ENCODE peak calls at places on chromosome 7, in four cellular contexts. C is HL-60, Q is GM12878, J is K562. H is an unnamed sample.

GRCh38 chr7:40996330-40996729 is 706.6 kb downstream of the INHBA start:
- DNase-seq in C (no peak), Q (no peak), J (no peak), H (no peak)

GRCh38 chr7:36871863-36872262 is 147.6 kb upstream of the AOAH start:
- DNase-seq in C (no peak), Q (no peak), J (peak), H (no peak)

GRCh38 chr7:18408868-18409267 is 86.7 kb upstream of the HDAC9 start:
- DNase-seq in C (no peak), Q (no peak), J (no peak), H (no peak)

GRCh38 chr7:20408467-20408826 is 77.7 kb downstream of the ITGB8 start:
- DNase-seq in C (peak), Q (no peak), J (no peak), H (no peak)

GRCh38 chr7:146331369-146331768 is 214.8 kb downstream of the CNTNAP2 start:
- DNase-seq in C (no peak), Q (no peak), J (no peak), H (no peak)

GRCh38 chr7:156438011-156438410 is 202.6 kb upstream of the RNF32 start:
- DNase-seq in C (no peak), Q (no peak), J (no peak), H (no peak)

GRCh38 chr7:106283831-106284515 is 810 bp downstream of the NAMPT start:
- DNase-seq in C (peak), Q (no peak), J (peak), H (no peak)

GRCh38 chr7:921071-921461 is 33.4 kb downstream of the ADAP1 start:
- DNase-seq in C (no peak), Q (no peak), J (no peak), H (no peak)

GRCh38 chr7:71482284-71482683 is 350.3 kb downstream of the GALNT17 start:
- DNase-seq in C (no peak), Q (no peak), J (no peak), H (no peak)

GRCh38 chr7:2437537-2438148 is 34.2 kb downstream of the CHST12 start:
- DNase-seq in C (no peak), Q (no peak), J (no peak), H (no peak)
- TF ChIP-seq SPI1 in C (no peak), Q (no peak), J (no peak), H (no peak)

DNA sequence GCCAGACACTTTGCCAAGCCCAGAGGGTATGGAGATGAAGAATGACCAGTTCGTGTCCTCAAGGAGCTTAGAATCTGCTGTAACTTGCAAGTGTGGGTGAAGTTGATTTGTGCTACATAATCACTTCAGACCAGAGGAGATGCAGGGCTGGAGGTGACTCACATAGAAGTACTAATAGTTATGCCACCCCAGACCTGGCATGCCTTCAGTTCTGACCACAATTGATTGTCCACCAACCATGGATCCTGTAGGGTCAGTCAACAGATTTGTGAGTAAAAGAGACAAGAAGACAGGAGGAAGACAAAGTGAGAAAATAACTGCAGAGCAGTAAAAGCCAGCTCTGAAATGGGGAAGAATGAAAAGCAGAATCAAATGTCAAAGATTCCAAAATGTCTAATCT is 51.2 kb upstream of the BMPER start:
- DNase-seq in C (no peak), Q (no peak), J (no peak), H (no peak)
- TF ChIP-seq SPI1 in C (no peak), Q (no peak), J (no peak), H (no peak)

DNA sequence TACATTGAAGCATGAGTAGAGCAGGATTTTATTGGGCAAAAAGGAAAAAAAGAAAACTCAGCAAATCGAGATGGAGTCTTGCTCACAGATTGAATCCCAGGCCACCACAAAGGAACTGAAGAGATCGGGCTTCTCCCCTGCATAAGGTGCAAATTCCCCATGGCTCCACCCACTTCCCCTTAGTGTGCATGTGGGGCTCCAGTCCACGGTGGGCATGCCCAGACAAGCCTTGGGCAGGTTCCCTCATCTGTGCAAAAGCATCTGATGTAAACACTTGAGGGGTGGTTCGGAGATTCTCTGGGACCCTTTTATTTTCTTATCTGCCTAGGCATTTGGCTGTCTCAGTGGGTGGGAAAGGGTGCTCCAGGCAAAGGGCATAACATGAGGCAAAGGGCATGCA is 150.7 kb downstream of the CFTR start:
- DNase-seq in C (no peak), Q (no peak), J (no peak), H (no peak)
- TF ChIP-seq SPI1 in C (no peak), Q (peak), J (no peak), H (peak)

GRCh38 chr7:24860611-24861010 is 103.3 kb upstream of the GSDME start:
- DNase-seq in C (no peak), Q (no peak), J (no peak), H (no peak)

GRCh38 chr7:24851791-24852190 is 94.5 kb upstream of the GSDME start:
- DNase-seq in C (no peak), Q (no peak), J (no peak), H (no peak)

GRCh38 chr7:24857623-24858022 is 100.4 kb upstream of the GSDME start:
- DNase-seq in C (no peak), Q (no peak), J (no peak), H (no peak)

GRCh38 chr7:24858108-24858977 is 101.1 kb upstream of the GSDME start:
- DNase-seq in C (no peak), Q (no peak), J (no peak), H (no peak)

GRCh38 chr7:24854866-24855265 is 97.6 kb upstream of the GSDME start:
- DNase-seq in C (no peak), Q (no peak), J (no peak), H (no peak)
- TF ChIP-seq SPI1 in C (no peak), Q (no peak), J (no peak), H (no peak)

DNA sequence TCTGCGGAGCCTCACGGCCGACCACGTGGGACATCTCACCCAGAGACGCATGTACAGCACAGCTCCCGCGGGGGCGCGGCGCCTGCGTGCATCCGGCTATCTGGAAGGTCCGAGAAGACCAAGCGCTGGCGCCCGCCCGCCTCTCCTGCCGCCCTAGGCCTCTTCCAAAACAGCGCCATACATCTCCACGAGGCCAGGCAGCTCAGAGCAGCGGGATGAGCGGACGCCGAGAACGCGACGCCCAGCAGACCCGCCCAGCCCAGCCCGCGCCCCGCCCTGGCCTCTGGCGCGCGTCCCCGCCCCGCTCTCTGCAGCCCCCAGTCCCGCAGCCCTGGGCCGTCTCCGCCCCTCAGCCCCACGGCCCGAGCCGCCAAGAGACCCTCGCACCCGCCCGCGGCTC is 20.3 kb upstream of the LANCL2 start:
- DNase-seq in C (no peak), Q (no peak), J (no peak), H (no peak)
- TF ChIP-seq SPI1 in C (no peak), Q (no peak), J (no peak), H (no peak)

GRCh38 chr7:77674878-77675277 is 21.4 kb upstream of the RSBN1L start:
- DNase-seq in C (no peak), Q (no peak), J (no peak), H (no peak)
- TF ChIP-seq SPI1 in C (no peak), Q (no peak), J (no peak), H (no peak)

GRCh38 chr7:110590415-110590814 is 500.5 kb upstream of the LRRN3 start:
- DNase-seq in C (no peak), Q (no peak), J (no peak), H (no peak)
- TF ChIP-seq SPI1 in C (no peak), Q (no peak), J (no peak), H (no peak)

DNA sequence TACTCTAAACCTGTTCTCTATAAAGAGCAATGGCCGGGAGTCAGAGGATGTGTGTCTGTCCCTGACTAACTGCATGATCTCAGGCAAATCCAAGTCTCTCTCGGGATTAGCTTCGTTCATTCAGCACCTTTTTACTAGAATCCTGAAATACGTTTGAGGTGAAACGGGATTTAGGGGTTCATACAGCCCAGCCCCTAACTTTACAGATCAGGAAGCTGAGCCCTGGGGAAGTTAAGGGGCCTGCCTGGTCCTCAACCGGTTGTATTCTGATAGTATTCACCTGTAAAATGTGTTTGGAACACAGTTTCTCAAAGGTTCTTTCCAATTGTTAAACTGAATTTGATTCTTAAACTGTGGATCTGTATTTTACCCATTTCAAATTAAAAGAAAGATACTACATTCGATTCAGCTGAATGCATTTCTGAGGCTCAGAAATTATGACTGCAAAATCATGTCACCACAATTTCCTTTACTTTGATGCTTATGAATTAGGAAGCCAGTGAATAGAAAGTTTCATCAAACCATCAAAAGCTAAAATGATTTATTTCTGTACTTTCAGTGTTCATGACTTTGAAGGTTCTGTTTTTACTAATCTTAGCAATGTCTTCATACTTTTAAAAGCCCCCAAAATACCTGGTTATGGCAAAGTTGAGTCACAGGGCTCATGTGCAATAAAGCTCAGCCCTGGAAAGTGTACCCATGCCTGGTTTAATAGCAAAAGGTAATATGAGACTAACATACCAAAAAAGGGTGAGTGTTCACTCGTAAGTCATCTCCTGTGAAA is 28.9 kb upstream of the EZH2 start:
- DNase-seq in C (no peak), Q (peak), J (no peak), H (no peak)
- TF ChIP-seq SPI1 in C (no peak), Q (no peak), J (no peak), H (no peak)

GRCh38 chr7:44666566-44666965 is 60.1 kb downstream of the OGDH start:
- DNase-seq in C (no peak), Q (no peak), J (no peak), H (no peak)

GRCh38 chr7:44667190-44667589 is 60.8 kb downstream of the OGDH start:
- DNase-seq in C (no peak), Q (no peak), J (no peak), H (no peak)

GRCh38 chr7:44665531-44666213 is 59.2 kb downstream of the OGDH start:
- DNase-seq in C (no peak), Q (no peak), J (no peak), H (no peak)

GRCh38 chr7:44661233-44661632 is 54.8 kb downstream of the OGDH start:
- DNase-seq in C (no peak), Q (no peak), J (no peak), H (no peak)

GRCh38 chr7:44664756-44665461 is 58.5 kb downstream of the OGDH start:
- DNase-seq in C (no peak), Q (no peak), J (no peak), H (no peak)
- TF ChIP-seq SPI1 in C (no peak), Q (no peak), J (no peak), H (no peak)